ENCODE peak calls at places on chromosomes 7 and 10, in seven cellular contexts. One of them, this sample, is unnamed.

GRCh38 chr10:34716234-34716633 is 98.9 kb downstream of the PARD3 start:
- DNase-seq in mucosa of gallbladder: no peak
- DNase-seq in GM12878: no peak
- DNase-seq in LoVo: no peak
- DNase-seq in stimulated activated CD8-positive, alpha-beta memory T cell treated with anti-CD3 and anti-CD28 coated beads, Interleukin-15, amount 100 ng/mL, for 24 hours: no peak
- DNase-seq in HT1080: no peak
- DNase-seq in GM03348: no peak
- DNase-seq in this sample: peak; percentile 63

GRCh38 chr7:151394076-151395035 is 15.5 kb downstream of the WDR86 start:
- DNase-seq in stimulated activated CD8-positive, alpha-beta memory T cell treated with anti-CD3 and anti-CD28 coated beads, Interleukin-15, amount 100 ng/mL, for 24 hours: no peak
- DNase-seq in LoVo: no peak
- DNase-seq in mucosa of gallbladder: no peak
- DNase-seq in GM12878: no peak
- DNase-seq in GM03348: no peak
- DNase-seq in HT1080: no peak
- DNase-seq in this sample: no peak

GRCh38 chr10:131141645-131142445 is 169.7 kb downstream of the TCERG1L start:
- DNase-seq in stimulated activated CD8-positive, alpha-beta memory T cell treated with anti-CD3 and anti-CD28 coated beads, Interleukin-15, amount 100 ng/mL, for 24 hours: no peak
- DNase-seq in mucosa of gallbladder: no peak
- DNase-seq in GM03348: no peak
- DNase-seq in HT1080: no peak
- DNase-seq in LoVo: no peak
- DNase-seq in GM12878: no peak
- DNase-seq in this sample: no peak

GRCh38 chr10:67607472-67607871 is 88.5 kb downstream of the CTNNA3 start:
- DNase-seq in mucosa of gallbladder: no peak
- DNase-seq in GM12878: no peak
- DNase-seq in GM03348: no peak
- DNase-seq in LoVo: peak; percentile 46
- DNase-seq in HT1080: peak; percentile 76
- DNase-seq in stimulated activated CD8-positive, alpha-beta memory T cell treated with anti-CD3 and anti-CD28 coated beads, Interleukin-15, amount 100 ng/mL, for 24 hours: no peak
- DNase-seq in this sample: no peak

GRCh38 chr7:1700086-1700485 is 30.0 kb downstream of the ELFN1 start:
- DNase-seq in GM03348: no peak
- DNase-seq in HT1080: no peak
- DNase-seq in stimulated activated CD8-positive, alpha-beta memory T cell treated with anti-CD3 and anti-CD28 coated beads, Interleukin-15, amount 100 ng/mL, for 24 hours: no peak
- DNase-seq in mucosa of gallbladder: no peak
- DNase-seq in LoVo: no peak
- DNase-seq in GM12878: no peak
- DNase-seq in this sample: no peak

GRCh38 chr7:129825005-129825553 is 127.7 kb downstream of the UBE2H start:
- DNase-seq in mucosa of gallbladder: peak; percentile 25
- DNase-seq in GM03348: peak; percentile 83
- DNase-seq in HT1080: peak; percentile 42
- DNase-seq in stimulated activated CD8-positive, alpha-beta memory T cell treated with anti-CD3 and anti-CD28 coated beads, Interleukin-15, amount 100 ng/mL, for 24 hours: no peak
- DNase-seq in GM12878: no peak
- DNase-seq in LoVo: peak; percentile 89
- DNase-seq in this sample: peak; percentile 51

GRCh38 chr7:105707967-105708580 is 126.8 kb upstream of the EFCAB10 start:
- DNase-seq in HT1080: no peak
- DNase-seq in mucosa of gallbladder: no peak
- DNase-seq in GM12878: no peak
- DNase-seq in LoVo: no peak
- DNase-seq in stimulated activated CD8-positive, alpha-beta memory T cell treated with anti-CD3 and anti-CD28 coated beads, Interleukin-15, amount 100 ng/mL, for 24 hours: no peak
- DNase-seq in GM03348: no peak
- DNase-seq in this sample: no peak

GRCh38 chr7:129948877-129949291 is 3.9 kb downstream of the UBE2H start:
- DNase-seq in GM03348: peak; percentile 88
- DNase-seq in GM12878: peak; percentile 70
- DNase-seq in HT1080: peak; percentile 90
- DNase-seq in LoVo: no peak
- DNase-seq in mucosa of gallbladder: peak; percentile 92
- DNase-seq in stimulated activated CD8-positive, alpha-beta memory T cell treated with anti-CD3 and anti-CD28 coated beads, Interleukin-15, amount 100 ng/mL, for 24 hours: peak; percentile 43
- DNase-seq in this sample: peak; percentile 87

GRCh38 chr10:84523509-84523908 is 195.1 kb downstream of the CCSER2 start:
- DNase-seq in GM12878: no peak
- DNase-seq in HT1080: no peak
- DNase-seq in stimulated activated CD8-positive, alpha-beta memory T cell treated with anti-CD3 and anti-CD28 coated beads, Interleukin-15, amount 100 ng/mL, for 24 hours: no peak
- DNase-seq in LoVo: peak; percentile 60
- DNase-seq in GM03348: no peak
- DNase-seq in mucosa of gallbladder: no peak
- DNase-seq in this sample: no peak

GRCh38 chr7:22582860-22583640 is 83.1 kb upstream of the STEAP1B start:
- DNase-seq in mucosa of gallbladder: peak; percentile 86
- DNase-seq in GM12878: no peak
- DNase-seq in GM03348: peak; percentile 68
- DNase-seq in HT1080: peak; percentile 92
- DNase-seq in LoVo: peak; percentile 96
- DNase-seq in stimulated activated CD8-positive, alpha-beta memory T cell treated with anti-CD3 and anti-CD28 coated beads, Interleukin-15, amount 100 ng/mL, for 24 hours: no peak
- DNase-seq in this sample: peak; percentile 77

GRCh38 chr10:96632974-96633373 is 46.2 kb upstream of the TM9SF3 start:
- DNase-seq in stimulated activated CD8-positive, alpha-beta memory T cell treated with anti-CD3 and anti-CD28 coated beads, Interleukin-15, amount 100 ng/mL, for 24 hours: no peak
- DNase-seq in LoVo: no peak
- DNase-seq in mucosa of gallbladder: no peak
- DNase-seq in HT1080: no peak
- DNase-seq in GM12878: no peak
- DNase-seq in GM03348: no peak
- DNase-seq in this sample: peak; percentile 49

GRCh38 chr7:90111-91063 is 102.0 kb upstream of the FAM20C start:
- DNase-seq in HT1080: peak; percentile 49
- DNase-seq in LoVo: no peak
- DNase-seq in GM12878: no peak
- DNase-seq in GM03348: peak; percentile 81
- DNase-seq in mucosa of gallbladder: no peak
- DNase-seq in stimulated activated CD8-positive, alpha-beta memory T cell treated with anti-CD3 and anti-CD28 coated beads, Interleukin-15, amount 100 ng/mL, for 24 hours: no peak
- DNase-seq in this sample: no peak

GRCh38 chr7:5692845-5693278 is 88.6 kb downstream of the RNF216 start:
- DNase-seq in LoVo: no peak
- DNase-seq in GM03348: peak; percentile 29
- DNase-seq in HT1080: peak; percentile 64
- DNase-seq in GM12878: no peak
- DNase-seq in mucosa of gallbladder: no peak
- DNase-seq in stimulated activated CD8-positive, alpha-beta memory T cell treated with anti-CD3 and anti-CD28 coated beads, Interleukin-15, amount 100 ng/mL, for 24 hours: no peak
- DNase-seq in this sample: no peak

GRCh38 chr7:111741811-111742240 is 179.5 kb upstream of the IMMP2L start:
- DNase-seq in LoVo: peak; percentile 83
- DNase-seq in HT1080: peak; percentile 67
- DNase-seq in mucosa of gallbladder: peak; percentile 40
- DNase-seq in GM12878: peak; percentile 31
- DNase-seq in GM03348: peak; percentile 79
- DNase-seq in stimulated activated CD8-positive, alpha-beta memory T cell treated with anti-CD3 and anti-CD28 coated beads, Interleukin-15, amount 100 ng/mL, for 24 hours: no peak
- DNase-seq in this sample: peak; percentile 73

GRCh38 chr7:140525741-140526140 is 46.4 kb upstream of the MKRN1 start:
- DNase-seq in stimulated activated CD8-positive, alpha-beta memory T cell treated with anti-CD3 and anti-CD28 coated beads, Interleukin-15, amount 100 ng/mL, for 24 hours: no peak
- DNase-seq in GM12878: no peak
- DNase-seq in LoVo: peak; percentile 81
- DNase-seq in GM03348: peak; percentile 77
- DNase-seq in HT1080: peak; percentile 87
- DNase-seq in mucosa of gallbladder: no peak
- DNase-seq in this sample: no peak

GRCh38 chr7:19749658-19750057 is 23.8 kb downstream of the TMEM196 start:
- DNase-seq in mucosa of gallbladder: no peak
- DNase-seq in HT1080: no peak
- DNase-seq in LoVo: no peak
- DNase-seq in stimulated activated CD8-positive, alpha-beta memory T cell treated with anti-CD3 and anti-CD28 coated beads, Interleukin-15, amount 100 ng/mL, for 24 hours: no peak
- DNase-seq in GM03348: no peak
- DNase-seq in GM12878: no peak
- DNase-seq in this sample: no peak

GRCh38 chr10:93820434-93820833 is 62.7 kb downstream of the LGI1 start:
- DNase-seq in HT1080: peak; percentile 85
- DNase-seq in mucosa of gallbladder: no peak
- DNase-seq in GM12878: no peak
- DNase-seq in LoVo: peak; percentile 15
- DNase-seq in stimulated activated CD8-positive, alpha-beta memory T cell treated with anti-CD3 and anti-CD28 coated beads, Interleukin-15, amount 100 ng/mL, for 24 hours: no peak
- DNase-seq in GM03348: no peak
- DNase-seq in this sample: peak; percentile 85

GRCh38 chr10:62614389-62615157 is 189.9 kb upstream of the ADO start:
- DNase-seq in LoVo: no peak
- DNase-seq in mucosa of gallbladder: no peak
- DNase-seq in GM03348: peak; percentile 57
- DNase-seq in HT1080: peak; percentile 76
- DNase-seq in GM12878: peak; percentile 82
- DNase-seq in stimulated activated CD8-positive, alpha-beta memory T cell treated with anti-CD3 and anti-CD28 coated beads, Interleukin-15, amount 100 ng/mL, for 24 hours: no peak
- DNase-seq in this sample: no peak

GRCh38 chr7:104979167-104979841 is 34.7 kb upstream of the KMT2E start:
- DNase-seq in GM12878: no peak
- DNase-seq in GM03348: peak; percentile 40
- DNase-seq in mucosa of gallbladder: no peak
- DNase-seq in HT1080: peak; percentile 39
- DNase-seq in stimulated activated CD8-positive, alpha-beta memory T cell treated with anti-CD3 and anti-CD28 coated beads, Interleukin-15, amount 100 ng/mL, for 24 hours: no peak
- DNase-seq in LoVo: no peak
- DNase-seq in this sample: no peak

GRCh38 chr10:104577861-104578480 is 63.1 kb upstream of the SORCS3 start:
- DNase-seq in stimulated activated CD8-positive, alpha-beta memory T cell treated with anti-CD3 and anti-CD28 coated beads, Interleukin-15, amount 100 ng/mL, for 24 hours: no peak
- DNase-seq in mucosa of gallbladder: no peak
- DNase-seq in GM03348: no peak
- DNase-seq in GM12878: no peak
- DNase-seq in HT1080: no peak
- DNase-seq in LoVo: peak; percentile 8
- DNase-seq in this sample: no peak

GRCh38 chr7:682810-683209 is 43.7 kb upstream of the DNAAF5 start:
- DNase-seq in LoVo: no peak
- DNase-seq in mucosa of gallbladder: no peak
- DNase-seq in HT1080: no peak
- DNase-seq in stimulated activated CD8-positive, alpha-beta memory T cell treated with anti-CD3 and anti-CD28 coated beads, Interleukin-15, amount 100 ng/mL, for 24 hours: no peak
- DNase-seq in GM03348: no peak
- DNase-seq in GM12878: no peak
- DNase-seq in this sample: no peak

GRCh38 chr10:45418417-45418858 is 44.4 kb downstream of the ALOX5 start:
- DNase-seq in stimulated activated CD8-positive, alpha-beta memory T cell treated with anti-CD3 and anti-CD28 coated beads, Interleukin-15, amount 100 ng/mL, for 24 hours: no peak
- DNase-seq in GM03348: no peak
- DNase-seq in mucosa of gallbladder: no peak
- DNase-seq in LoVo: no peak
- DNase-seq in HT1080: no peak
- DNase-seq in GM12878: no peak
- DNase-seq in this sample: no peak

GRCh38 chr10:70293169-70293813 is 9.5 kb upstream of the NPFFR1 start:
- DNase-seq in GM03348: no peak
- DNase-seq in LoVo: no peak
- DNase-seq in GM12878: peak; percentile 71
- DNase-seq in stimulated activated CD8-positive, alpha-beta memory T cell treated with anti-CD3 and anti-CD28 coated beads, Interleukin-15, amount 100 ng/mL, for 24 hours: no peak
- DNase-seq in mucosa of gallbladder: no peak
- DNase-seq in HT1080: no peak
- DNase-seq in this sample: no peak

GRCh38 chr10:133379152-133379800 is at the start of gene PAOX:
- DNase-seq in HT1080: no peak
- DNase-seq in GM03348: peak; percentile 94
- DNase-seq in GM12878: no peak
- DNase-seq in LoVo: peak; percentile 32
- DNase-seq in mucosa of gallbladder: peak; percentile 66
- DNase-seq in stimulated activated CD8-positive, alpha-beta memory T cell treated with anti-CD3 and anti-CD28 coated beads, Interleukin-15, amount 100 ng/mL, for 24 hours: no peak
- DNase-seq in this sample: peak; percentile 56

GRCh38 chr10:3194871-3195270 is 22.3 kb upstream of the PITRM1 start:
- DNase-seq in HT1080: no peak
- DNase-seq in mucosa of gallbladder: no peak
- DNase-seq in stimulated activated CD8-positive, alpha-beta memory T cell treated with anti-CD3 and anti-CD28 coated beads, Interleukin-15, amount 100 ng/mL, for 24 hours: no peak
- DNase-seq in LoVo: no peak
- DNase-seq in GM12878: no peak
- DNase-seq in GM03348: no peak
- DNase-seq in this sample: no peak

GRCh38 chr10:101030492-101031127 is 319 bp downstream of the PDZD7 start:
- DNase-seq in mucosa of gallbladder: no peak
- DNase-seq in GM03348: no peak
- DNase-seq in stimulated activated CD8-positive, alpha-beta memory T cell treated with anti-CD3 and anti-CD28 coated beads, Interleukin-15, amount 100 ng/mL, for 24 hours: no peak
- DNase-seq in LoVo: no peak
- DNase-seq in GM12878: no peak
- DNase-seq in HT1080: no peak
- DNase-seq in this sample: peak; percentile 51

GRCh38 chr10:6269953-6270867 is 67.5 kb downstream of the PFKFB3 start:
- DNase-seq in GM03348: no peak
- DNase-seq in GM12878: peak; percentile 55
- DNase-seq in LoVo: no peak
- DNase-seq in mucosa of gallbladder: peak; percentile 45
- DNase-seq in stimulated activated CD8-positive, alpha-beta memory T cell treated with anti-CD3 and anti-CD28 coated beads, Interleukin-15, amount 100 ng/mL, for 24 hours: peak; percentile 26
- DNase-seq in HT1080: peak; percentile 84
- DNase-seq in this sample: peak; percentile 75

GRCh38 chr10:43706166-43706565 is 57.5 kb upstream of the ZNF32 start:
- DNase-seq in mucosa of gallbladder: peak; percentile 3
- DNase-seq in HT1080: no peak
- DNase-seq in GM03348: no peak
- DNase-seq in GM12878: no peak
- DNase-seq in LoVo: no peak
- DNase-seq in stimulated activated CD8-positive, alpha-beta memory T cell treated with anti-CD3 and anti-CD28 coated beads, Interleukin-15, amount 100 ng/mL, for 24 hours: no peak
- DNase-seq in this sample: no peak

GRCh38 chr7:18352339-18353255 is 143.0 kb upstream of the HDAC9 start:
- DNase-seq in stimulated activated CD8-positive, alpha-beta memory T cell treated with anti-CD3 and anti-CD28 coated beads, Interleukin-15, amount 100 ng/mL, for 24 hours: no peak
- DNase-seq in HT1080: peak; percentile 66
- DNase-seq in GM03348: peak; percentile 64
- DNase-seq in LoVo: peak; percentile 78
- DNase-seq in mucosa of gallbladder: peak; percentile 40
- DNase-seq in GM12878: no peak
- DNase-seq in this sample: peak; percentile 54

GRCh38 chr7:17844514-17845196 is 95.6 kb downstream of the SNX13 start:
- DNase-seq in GM12878: no peak
- DNase-seq in HT1080: no peak
- DNase-seq in LoVo: peak; percentile 21
- DNase-seq in GM03348: no peak
- DNase-seq in stimulated activated CD8-positive, alpha-beta memory T cell treated with anti-CD3 and anti-CD28 coated beads, Interleukin-15, amount 100 ng/mL, for 24 hours: no peak
- DNase-seq in mucosa of gallbladder: no peak
- DNase-seq in this sample: no peak

GRCh38 chr10:19922236-19922963 is 106.2 kb downstream of the PLXDC2 start:
- DNase-seq in GM03348: peak; percentile 65
- DNase-seq in LoVo: no peak
- DNase-seq in GM12878: no peak
- DNase-seq in mucosa of gallbladder: peak; percentile 62
- DNase-seq in HT1080: peak; percentile 4
- DNase-seq in stimulated activated CD8-positive, alpha-beta memory T cell treated with anti-CD3 and anti-CD28 coated beads, Interleukin-15, amount 100 ng/mL, for 24 hours: no peak
- DNase-seq in this sample: peak; percentile 86

GRCh38 chr7:50281680-50282445 is 22.7 kb upstream of the IKZF1 start:
- DNase-seq in GM12878: peak; percentile 81
- DNase-seq in stimulated activated CD8-positive, alpha-beta memory T cell treated with anti-CD3 and anti-CD28 coated beads, Interleukin-15, amount 100 ng/mL, for 24 hours: no peak
- DNase-seq in GM03348: no peak
- DNase-seq in HT1080: no peak
- DNase-seq in LoVo: no peak
- DNase-seq in mucosa of gallbladder: peak; percentile 30
- DNase-seq in this sample: no peak

GRCh38 chr10:77120697-77121096 is 516.9 kb downstream of the KCNMA1 start:
- DNase-seq in GM12878: no peak
- DNase-seq in HT1080: no peak
- DNase-seq in GM03348: no peak
- DNase-seq in mucosa of gallbladder: no peak
- DNase-seq in stimulated activated CD8-positive, alpha-beta memory T cell treated with anti-CD3 and anti-CD28 coated beads, Interleukin-15, amount 100 ng/mL, for 24 hours: no peak
- DNase-seq in LoVo: no peak
- DNase-seq in this sample: no peak

GRCh38 chr10:101601541-101601940 is 13.4 kb downstream of the DPCD start:
- DNase-seq in GM12878: no peak
- DNase-seq in stimulated activated CD8-positive, alpha-beta memory T cell treated with anti-CD3 and anti-CD28 coated beads, Interleukin-15, amount 100 ng/mL, for 24 hours: no peak
- DNase-seq in mucosa of gallbladder: no peak
- DNase-seq in LoVo: no peak
- DNase-seq in GM03348: no peak
- DNase-seq in HT1080: no peak
- DNase-seq in this sample: no peak

GRCh38 chr10:62638062-62638477 is 166.4 kb upstream of the ADO start:
- DNase-seq in HT1080: no peak
- DNase-seq in mucosa of gallbladder: no peak
- DNase-seq in stimulated activated CD8-positive, alpha-beta memory T cell treated with anti-CD3 and anti-CD28 coated beads, Interleukin-15, amount 100 ng/mL, for 24 hours: no peak
- DNase-seq in GM12878: peak; percentile 77
- DNase-seq in LoVo: no peak
- DNase-seq in GM03348: peak; percentile 29
- DNase-seq in this sample: peak; percentile 13

GRCh38 chr10:6074489-6075301 is 12.5 kb upstream of the IL2RA start:
- DNase-seq in LoVo: no peak
- DNase-seq in mucosa of gallbladder: no peak
- DNase-seq in GM12878: no peak
- DNase-seq in stimulated activated CD8-positive, alpha-beta memory T cell treated with anti-CD3 and anti-CD28 coated beads, Interleukin-15, amount 100 ng/mL, for 24 hours: no peak
- DNase-seq in HT1080: no peak
- DNase-seq in GM03348: peak; percentile 58
- DNase-seq in this sample: no peak